ENCODE peak calls at places on chromosomes 13 and 19, in five cellular contexts. S, V, J, K and Y are unnamed samples.

GRCh38 chr19:55591555-55591954 is 7.8 kb downstream of the FIZ1 start:
- DNase-seq in V (no peak), S (no peak), K (no peak), J (no peak), Y (no peak)

GRCh38 chr19:19900124-19900523 is 622 bp upstream of the ZNF93 start:
- DNase-seq in V (no peak), J (no peak), S (no peak), K (no peak), Y (no peak)

GRCh38 chr13:102460806-102461205 is 59.0 kb upstream of the FGF14 start:
- DNase-seq in V (no peak), J (no peak), K (no peak), S (no peak), Y (no peak)

GRCh38 chr13:40624338-40624737 is 42.1 kb downstream of the FOXO1 start:
- DNase-seq in K (no peak), S (no peak), J (no peak), V (no peak), Y (no peak)

GRCh38 chr13:107211073-107211472 is 643.1 kb upstream of the ARGLU1 start:
- DNase-seq in K (peak), S (peak), J (no peak), V (peak), Y (peak)

GRCh38 chr19:33805840-33806433 is 9.3 kb downstream of the KCTD15 start:
- DNase-seq in K (no peak), V (no peak), J (no peak), S (no peak), Y (no peak)

GRCh38 chr13:27835799-27836198 is 43.5 kb downstream of the GSX1 start:
- DNase-seq in S (no peak), J (no peak), K (no peak), V (no peak), Y (no peak)

GRCh38 chr19:11410682-11411081 is 8.4 kb downstream of the RGL3 start:
- DNase-seq in K (no peak), J (no peak), S (no peak), V (no peak), Y (peak)

GRCh38 chr13:94556646-94557045 is 39.3 kb downstream of the TGDS start:
- DNase-seq in S (no peak), K (no peak), V (no peak), J (no peak), Y (no peak)

GRCh38 chr13:31846182-31846938 is 107.0 kb downstream of the RXFP2 start:
- DNase-seq in K (peak), S (peak), J (peak), V (peak), Y (peak)

GRCh38 chr13:108006619-108007018 is 208.7 kb downstream of the LIG4 start:
- DNase-seq in S (no peak), K (no peak), V (no peak), J (no peak), Y (no peak)

GRCh38 chr19:39494661-39495060 is 4.1 kb upstream of the DLL3 start:
- DNase-seq in J (no peak), V (no peak), K (no peak), S (no peak), Y (no peak)

GRCh38 chr19:3720533-3720917 is 12.3 kb downstream of the TJP3 start:
- DNase-seq in S (no peak), J (no peak), V (no peak), K (no peak), Y (no peak)

GRCh38 chr19:3457531-3458228 is 22.6 kb downstream of the SMIM24 start:
- DNase-seq in V (no peak), J (no peak), S (no peak), K (no peak), Y (no peak)

GRCh38 chr19:47473336-47473735 is 1.6 kb upstream of the SLC8A2 start:
- DNase-seq in V (no peak), J (no peak), S (no peak), K (no peak), Y (no peak)

GRCh38 chr13:76692326-76692725 is 193.9 kb downstream of the KCTD12 start:
- DNase-seq in V (no peak), K (no peak), S (no peak), J (no peak), Y (no peak)

GRCh38 chr13:98975822-98976261 is 2.0 kb downstream of the DOCK9 start:
- DNase-seq in K (no peak), V (no peak), S (peak), J (no peak), Y (no peak)

GRCh38 chr19:7605490-7606222 is 10.0 kb downstream of the CAMSAP3 start:
- DNase-seq in S (no peak), K (no peak), V (no peak), J (no peak), Y (peak)

GRCh38 chr13:80217614-80218456 is 123.1 kb downstream of the SPRY2 start:
- DNase-seq in K (no peak), V (no peak), J (no peak), S (no peak), Y (no peak)

GRCh38 chr13:110944121-110944967 is 29.5 kb upstream of the ANKRD10 start:
- DNase-seq in S (peak), V (peak), K (no peak), J (no peak), Y (peak)

GRCh38 chr19:50486823-50487515 is 10.3 kb upstream of the GARIN5A start:
- DNase-seq in V (no peak), S (no peak), J (no peak), K (no peak), Y (peak)

GRCh38 chr13:42007844-42008243 is 40.6 kb upstream of the DGKH start:
- DNase-seq in V (no peak), K (no peak), J (no peak), S (no peak), Y (no peak)

GRCh38 chr19:12946092-12946845 is 607 bp downstream of the RAD23A start:
- DNase-seq in K (peak), S (peak), J (no peak), V (peak), Y (no peak)

GRCh38 chr19:40284501-40285352 is at the start of gene AKT2:
- DNase-seq in S (no peak), V (peak), K (no peak), J (no peak), Y (peak)

GRCh38 chr19:40771101-40771539 is 4.2 kb upstream of the MIA start:
- DNase-seq in K (no peak), S (no peak), V (no peak), J (no peak), Y (no peak)

GRCh38 chr13:98443329-98443728 is 133.6 kb downstream of the STK24 start:
- DNase-seq in V (no peak), J (no peak), K (no peak), S (no peak), Y (peak)

GRCh38 chr19:47105874-47106273 is 7.7 kb downstream of the ZC3H4 start:
- DNase-seq in J (no peak), S (no peak), K (no peak), V (no peak), Y (no peak)

GRCh38 chr19:38155453-38155852 is 68.6 kb downstream of the DPF1 start:
- DNase-seq in S (no peak), V (no peak), K (no peak), J (no peak), Y (no peak)

GRCh38 chr13:101520672-101521071 is 68.2 kb downstream of the ITGBL1 start:
- DNase-seq in J (no peak), K (no peak), V (no peak), S (no peak), Y (peak)

GRCh38 chr13:63517376-63517775 is 2101.7 kb upstream of the PCDH20 start:
- DNase-seq in V (no peak), K (no peak), J (no peak), S (no peak), Y (no peak)

GRCh38 chr19:12703056-12703455 is 6.6 kb upstream of the FBXW9 start:
- DNase-seq in K (no peak), S (no peak), V (no peak), J (no peak), Y (no peak)

GRCh38 chr19:54653181-54653809 is 9.5 kb upstream of the LILRB4 start:
- DNase-seq in S (no peak), K (no peak), V (no peak), J (no peak), Y (peak)

GRCh38 chr19:49448432-49448786 is 3.2 kb downstream of the PIH1D1 start:
- DNase-seq in S (no peak), V (no peak), J (no peak), K (no peak), Y (no peak)
- TF ChIP-seq POLR2A in S (no peak), V (no peak), J (no peak), K (no peak), Y (no peak)

GRCh38 chr19:6373096-6373812 is 660 bp downstream of the ALKBH7 start:
- DNase-seq in V (peak), S (peak), J (peak), K (peak), Y (peak)

GRCh38 chr19:6374711-6375410 is 872 bp downstream of the PSPN start:
- DNase-seq in J (no peak), K (no peak), S (no peak), V (no peak), Y (no peak)

GRCh38 chr19:6373813-6374108 is 1.2 kb downstream of the ALKBH7 start:
- DNase-seq in S (no peak), K (no peak), V (no peak), J (no peak), Y (no peak)

GRCh38 chr19:6374179-6374709 is 1.5 kb downstream of the PSPN start:
- DNase-seq in V (no peak), K (peak), J (no peak), S (no peak), Y (no peak)

DNA sequence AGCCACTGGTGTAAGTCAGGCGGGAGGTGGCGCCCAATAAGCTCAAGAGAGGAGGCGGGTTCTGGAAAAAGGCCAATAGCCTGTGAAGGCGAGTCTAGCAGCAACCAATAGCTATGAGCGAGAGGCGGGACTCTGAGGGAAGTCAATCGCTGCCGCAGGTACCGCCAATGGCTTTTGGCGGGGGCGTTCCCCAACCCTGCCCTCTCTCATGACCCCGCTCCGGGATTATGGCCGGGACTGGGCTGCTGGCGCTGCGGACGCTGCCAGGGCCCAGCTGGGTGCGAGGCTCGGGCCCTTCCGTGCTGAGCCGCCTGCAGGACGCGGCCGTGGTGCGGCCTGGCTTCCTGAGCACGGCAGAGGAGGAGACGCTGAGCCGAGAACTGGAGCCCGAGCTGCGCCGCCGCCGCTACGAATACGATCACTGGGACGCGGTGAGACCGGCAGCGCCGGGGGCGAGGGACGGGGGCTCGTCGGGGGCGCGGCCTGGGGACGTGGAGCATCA is at the start of gene ALKBH7:
- DNase-seq in K (peak), J (peak), V (peak), S (peak), Y (peak)
- TF ChIP-seq POLR2A in K (peak), J (no peak), V (peak), S (peak), Y (peak)

DNA sequence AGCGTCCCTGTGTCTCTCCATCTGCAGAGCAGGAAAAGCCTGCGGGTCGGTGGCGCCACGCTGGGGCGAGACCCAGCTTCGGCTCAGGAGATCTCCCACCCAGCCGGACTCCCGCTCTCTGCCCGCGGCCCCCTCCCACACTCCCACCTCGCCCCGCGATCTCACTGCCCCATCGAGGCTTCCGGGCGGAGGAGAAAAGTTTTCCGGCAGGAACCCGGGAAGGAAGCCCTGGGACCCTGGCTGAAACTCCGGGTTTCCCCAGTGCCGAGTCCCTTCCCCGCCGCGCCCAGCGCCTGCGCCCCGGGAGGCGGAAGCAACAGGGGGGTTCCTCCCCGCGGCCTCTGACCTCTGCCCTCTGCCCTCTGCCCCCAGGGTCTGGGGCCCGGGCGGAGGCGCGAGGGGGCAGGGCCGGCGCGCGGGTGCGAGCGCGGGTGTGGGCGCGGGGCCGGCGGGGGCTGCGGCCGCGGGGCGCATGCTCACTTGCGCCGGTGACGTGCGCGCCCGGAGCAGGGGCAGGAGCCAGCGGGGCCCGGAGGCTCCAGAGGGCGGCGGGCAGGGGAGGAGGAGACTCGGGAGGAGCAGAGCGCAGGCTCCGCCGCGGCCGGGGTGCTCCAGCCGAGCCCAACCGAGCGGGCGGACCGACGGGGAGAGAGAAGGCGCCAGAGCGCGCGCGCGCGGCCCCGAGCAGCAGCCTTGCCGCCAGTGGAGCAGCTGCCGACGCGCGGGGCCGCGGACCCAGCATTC is at the start of gene ATP11A:
- DNase-seq in S (peak), J (peak), K (peak), V (peak), Y (peak)
- TF ChIP-seq POLR2A in S (peak), J (peak), K (peak), V (peak), Y (peak)

GRCh38 chr13:48410199-48410598 is 2.7 kb downstream of the LPAR6 start:
- DNase-seq in K (no peak), J (no peak), V (no peak), S (no peak), Y (no peak)
- TF ChIP-seq POLR2A in K (no peak), J (no peak), V (peak), S (no peak), Y (no peak)

GRCh38 chr19:35869327-35870123 is 1.2 kb downstream of the APLP1 start:
- DNase-seq in K (peak), V (peak), J (no peak), S (peak), Y (peak)
- TF ChIP-seq POLR2A in K (no peak), V (no peak), J (no peak), S (no peak), Y (peak)

GRCh38 chr19:45791744-45792481 is 732 bp downstream of the DMWD start:
- DNase-seq in K (no peak), S (no peak), J (no peak), V (no peak), Y (no peak)

GRCh38 chr19:45792482-45793177 is at the start of gene DMWD:
- DNase-seq in J (peak), S (peak), K (peak), V (peak), Y (peak)

GRCh38 chr19:45790942-45791341 is 1.7 kb downstream of the DMWD start:
- DNase-seq in V (no peak), K (no peak), J (no peak), S (peak), Y (no peak)

GRCh38 chr19:45793178-45793564 is 526 bp upstream of the DMWD start:
- DNase-seq in K (no peak), S (no peak), V (no peak), J (no peak), Y (no peak)

DNA sequence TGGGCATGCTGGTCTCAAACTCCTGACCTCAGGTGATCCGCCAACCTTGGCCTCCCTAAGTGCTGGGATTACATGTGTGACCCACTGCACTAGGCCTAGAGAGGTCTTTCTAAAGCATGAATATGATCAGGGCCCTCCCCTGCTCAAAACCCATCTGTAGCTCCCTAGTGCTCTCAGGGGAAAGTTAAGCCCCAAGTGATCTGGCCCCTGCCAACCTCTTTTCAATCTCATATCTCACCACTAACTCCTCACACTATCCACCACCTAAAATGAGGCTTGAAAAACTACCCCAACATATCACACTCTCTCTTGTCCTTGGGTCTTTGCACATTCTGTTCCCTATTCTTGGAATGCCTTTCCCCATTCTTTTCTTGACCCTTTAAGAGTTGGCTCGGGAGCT is 2.0 kb upstream of the DMWD start:
- DNase-seq in V (no peak), J (no peak), K (no peak), S (no peak), Y (no peak)
- TF ChIP-seq POLR2A in V (no peak), J (no peak), K (no peak), S (no peak), Y (no peak)

GRCh38 chr13:51453308-51453958 is 597 bp upstream of the INTS6 start:
- DNase-seq in S (no peak), K (peak), V (peak), J (peak), Y (peak)

GRCh38 chr13:51451467-51452390 is 1.1 kb downstream of the INTS6 start:
- DNase-seq in K (peak), S (peak), V (peak), J (peak), Y (no peak)

GRCh38 chr13:51451134-51451466 is 1.7 kb downstream of the INTS6 start:
- DNase-seq in K (no peak), J (no peak), V (no peak), S (no peak), Y (no peak)

GRCh38 chr13:51453959-51454703 is 1.3 kb upstream of the INTS6 start:
- DNase-seq in K (peak), J (no peak), S (no peak), V (peak), Y (no peak)

GRCh38 chr13:51452391-51453307 is at the start of gene INTS6:
- DNase-seq in J (peak), S (peak), K (peak), V (peak), Y (peak)
- TF ChIP-seq POLR2A in J (peak), S (peak), K (peak), V (peak), Y (peak)